ENCODE peak calls at places on chromosomes 6 and 20, in five cellular contexts. C is Jurkat, Clone E6-1; B is NCI-H1105; T is head of caudate nucleus; I is LHCN-M2. Y is an unnamed sample.

GRCh38 chr6:56484669-56485068 is 158.0 kb downstream of the DST start:
- DNase-seq in C (no peak), B (no peak), T (no peak), I (peak), Y (no peak)

GRCh38 chr6:170090561-170090960 is 200.3 kb downstream of the DLL1 start:
- DNase-seq in C (no peak), B (no peak), T (no peak), I (no peak), Y (no peak)

GRCh38 chr6:17679726-17680125 is 27.0 kb downstream of the NUP153 start:
- DNase-seq in C (no peak), B (no peak), T (no peak), I (no peak), Y (peak)

GRCh38 chr20:57265649-57266250 is 691 bp downstream of the BMP7 start:
- DNase-seq in C (no peak), B (no peak), T (peak), I (no peak), Y (peak)

GRCh38 chr6:147856687-147857086 is 348.2 kb downstream of the SAMD5 start:
- DNase-seq in C (no peak), B (no peak), T (no peak), I (no peak), Y (no peak)

GRCh38 chr6:151379933-151380847 is 11.2 kb downstream of the ZBTB2 start:
- DNase-seq in C (no peak), B (no peak), T (no peak), I (no peak), Y (peak)

GRCh38 chr6:100472674-100473073 is 8.0 kb upstream of the SIM1 start:
- DNase-seq in C (peak), B (no peak), T (no peak), I (peak), Y (no peak)

GRCh38 chr20:35697696-35698297 is 1.4 kb downstream of the NFS1 start:
- DNase-seq in C (no peak), B (no peak), T (no peak), I (no peak), Y (no peak)

GRCh38 chr6:111602481-111603404 is 2.9 kb downstream of the TRAF3IP2 start:
- DNase-seq in C (no peak), B (no peak), T (no peak), I (peak), Y (no peak)

GRCh38 chr6:107235007-107235406 is 119.7 kb upstream of the BEND3 start:
- DNase-seq in C (no peak), B (no peak), T (no peak), I (no peak), Y (no peak)

GRCh38 chr6:94270040-94270689 is 850.8 kb upstream of the EPHA7 start:
- DNase-seq in C (no peak), B (no peak), T (no peak), I (no peak), Y (no peak)

GRCh38 chr20:50625986-50626677 is 65.2 kb downstream of the RIPOR3 start:
- DNase-seq in C (peak), B (no peak), T (no peak), I (peak), Y (peak)

GRCh38 chr6:127749095-127749494 is 151.8 kb downstream of the THEMIS start:
- DNase-seq in C (no peak), B (no peak), T (no peak), I (no peak), Y (no peak)

GRCh38 chr6:31498748-31499147 is 803 bp downstream of the MICB start:
- DNase-seq in C (no peak), B (no peak), T (no peak), I (no peak), Y (peak)

GRCh38 chr6:135291288-135292116 is 110.4 kb downstream of the MYB start:
- DNase-seq in C (no peak), B (no peak), T (no peak), I (peak), Y (no peak)

GRCh38 chr6:79494841-79495240 is 42.4 kb downstream of the LCA5 start:
- DNase-seq in C (no peak), B (no peak), T (no peak), I (no peak), Y (peak)

GRCh38 chr6:36717871-36718540 is 20.4 kb downstream of the RAB44 start:
- DNase-seq in C (no peak), B (no peak), T (no peak), I (no peak), Y (no peak)

GRCh38 chr6:150004101-150004782 is 21.1 kb downstream of the RAET1L start:
- DNase-seq in C (peak), B (no peak), T (no peak), I (no peak), Y (no peak)

GRCh38 chr20:6265204-6265904 is 142.5 kb upstream of the FERMT1 start:
- DNase-seq in C (no peak), B (peak), T (no peak), I (peak), Y (no peak)

GRCh38 chr6:150495126-150495525 is 104.6 kb upstream of the PLEKHG1 start:
- DNase-seq in C (no peak), B (no peak), T (no peak), I (no peak), Y (no peak)

GRCh38 chr20:62010551-62011402 is 54.9 kb downstream of the TAF4 start:
- DNase-seq in C (no peak), B (peak), T (peak), I (peak), Y (peak)

GRCh38 chr6:11714116-11714797 is 64.3 kb downstream of the ADTRP start:
- DNase-seq in C (no peak), B (no peak), T (no peak), I (no peak), Y (peak)

GRCh38 chr6:118618676-118619377 is 32.6 kb downstream of the CEP85L start:
- DNase-seq in C (peak), B (peak), T (peak), I (peak), Y (peak)

GRCh38 chr20:44334306-44334705 is 2.5 kb upstream of the R3HDML start:
- DNase-seq in C (no peak), B (no peak), T (no peak), I (no peak), Y (no peak)

GRCh38 chr6:90669420-90669819 is 82.5 kb upstream of the MAP3K7 start:
- DNase-seq in C (no peak), B (no peak), T (no peak), I (no peak), Y (no peak)

GRCh38 chr6:36436466-36436865 is 6.2 kb downstream of the PXT1 start:
- DNase-seq in C (no peak), B (no peak), T (no peak), I (no peak), Y (no peak)

GRCh38 chr6:55405474-55406220 is 78.4 kb downstream of the GFRAL start:
- DNase-seq in C (no peak), B (no peak), T (no peak), I (no peak), Y (no peak)

GRCh38 chr6:137775720-137776119 is 91.3 kb upstream of the TNFAIP3 start:
- DNase-seq in C (no peak), B (no peak), T (no peak), I (no peak), Y (no peak)

GRCh38 chr6:15400572-15401004 is 154.7 kb downstream of the JARID2 start:
- DNase-seq in C (no peak), B (peak), T (peak), I (no peak), Y (peak)